ENCODE peak calls at places on chromosome 20, in four cellular contexts. W is CD8-positive, alpha-beta memory T cell; R is adrenal gland; Z is CD4-positive, alpha-beta memory T cell. M is an unnamed sample. For H3K36me3, the result is how much of the 10 kb centered on the place peaks cover.

GRCh38 chr20:48002517-48002970 is 217.3 kb upstream of the SULF2 start:
- DNase-seq in W (no peak), R (no peak), Z (no peak), M (no peak)

GRCh38 chr20:1707588-1708449 is 50.2 kb upstream of the SIRPG start:
- DNase-seq in W (no peak), R (no peak), Z (no peak), M (no peak)

GRCh38 chr20:24662286-24662685 is 192.9 kb downstream of the SYNDIG1 start:
- DNase-seq in W (no peak), R (no peak), Z (no peak), M (no peak)

GRCh38 chr20:24842591-24843442 is 106.3 kb upstream of the CST7 start:
- DNase-seq in W (no peak), R (no peak), Z (no peak), M (no peak)

GRCh38 chr20:60446273-60447111 is 488.3 kb downstream of the CDH26 start:
- DNase-seq in W (no peak), R (no peak), Z (no peak), M (no peak)

GRCh38 chr20:3166338-3166912 is 6.8 kb upstream of the FASTKD5 start:
- DNase-seq in W (no peak), R (no peak), Z (no peak), M (no peak)

GRCh38 chr20:50385733-50386640 is 124.2 kb upstream of the PTPN1 start:
- DNase-seq in W (peak), R (no peak), Z (peak), M (peak)

GRCh38 chr20:36866681-36867485 is 9.1 kb upstream of the TLDC2 start:
- DNase-seq in W (no peak), R (no peak), Z (no peak), M (no peak)

GRCh38 chr20:2234788-2235187 is 61.0 kb upstream of the TGM3 start:
- DNase-seq in W (no peak), R (no peak), Z (no peak), M (no peak)

GRCh38 chr20:60877071-60877470 is 375.0 kb upstream of the CDH4 start:
- DNase-seq in W (no peak), R (no peak), Z (no peak), M (no peak)

GRCh38 chr20:43746344-43747137 is 19.7 kb upstream of the GTSF1L start:
- DNase-seq in W (no peak), R (no peak), Z (no peak), M (peak)

GRCh38 chr20:18414140-18414539 is 52.7 kb downstream of the DZANK1 start:
- DNase-seq in W (no peak), R (no peak), Z (no peak), M (no peak)

GRCh38 chr20:53565254-53565653 is 28.4 kb downstream of the ZNF217 start:
- DNase-seq in W (no peak), R (no peak), Z (no peak), M (no peak)

GRCh38 chr20:25540273-25540672 is 45.1 kb downstream of the NINL start:
- DNase-seq in W (no peak), R (peak), Z (no peak), M (no peak)

GRCh38 chr20:39897058-39897457 is 792.0 kb downstream of the MAFB start:
- DNase-seq in W (no peak), R (no peak), Z (no peak), M (no peak)

GRCh38 chr20:51541189-51542032 is 1.1 kb downstream of the NFATC2 start:
- DNase-seq in W (peak), R (peak), Z (peak), M (peak)

GRCh38 chr20:54630582-54630981 is 155.2 kb downstream of the DOK5 start:
- DNase-seq in W (no peak), R (no peak), Z (no peak), M (no peak)

GRCh38 chr20:62315773-62316172 is 13.0 kb downstream of the ADRM1 start:
- DNase-seq in W (no peak), R (no peak), Z (no peak), M (no peak)
- H3K36me3 ChIP-seq in W (under half), R (under half), Z (under half), M (under half)

DNA sequence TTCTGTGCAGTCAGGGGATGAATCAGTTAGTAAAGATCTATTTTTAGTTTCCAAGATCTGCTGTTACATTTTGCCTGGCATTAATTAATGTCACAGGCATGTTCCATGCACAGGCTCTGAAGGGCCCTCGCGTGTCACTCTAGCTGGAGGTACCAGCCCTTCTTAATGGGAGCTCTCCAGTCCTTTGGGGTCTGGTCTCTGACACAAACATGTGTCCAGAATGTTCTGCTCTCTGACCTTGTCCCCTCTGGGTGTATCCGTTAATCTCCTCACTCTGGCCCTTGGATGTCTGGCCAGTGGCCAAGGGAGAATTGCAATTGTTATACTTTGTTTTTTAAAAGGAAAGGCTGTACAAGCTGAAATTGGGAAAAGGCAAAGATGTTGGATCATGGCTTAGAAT is 16.4 kb upstream of the ZNF831 start:
- DNase-seq in W (no peak), R (no peak), Z (no peak), M (no peak)
- H3K4me3 ChIP-seq in W (peak), R (no peak), Z (peak), M (peak)

GRCh38 chr20:61997891-61998290 is 67.8 kb downstream of the TAF4 start:
- DNase-seq in W (no peak), R (no peak), Z (no peak), M (no peak)
- H3K36me3 ChIP-seq in W (under half), R (under half), Z (under half), M (half or more)

GRCh38 chr20:41175201-41175651 is 37.9 kb downstream of the PLCG1 start:
- DNase-seq in W (no peak), R (peak), Z (no peak), M (no peak)
- H3K4me3 ChIP-seq in W (no peak), R (no peak), Z (no peak), M (no peak)

GRCh38 chr20:49151437-49151836 is 36.7 kb downstream of the STAU1 start:
- DNase-seq in W (no peak), R (no peak), Z (no peak), M (no peak)
- H3K36me3 ChIP-seq in W (under half), R (under half), Z (under half), M (half or more)

M was measured in CD4-positive, CD25-positive, alpha-beta regulatory T cell.